ENCODE peak calls at places on chromosomes 3 and 15, in nine cellular contexts. Q, Z, W, C, L, X, M, A and B are unnamed samples.

GRCh38 chr15:89672221-89673161 is 6.7 kb downstream of the PLIN1 start:
- DNase-seq in Q (peak; percentile 72), Z (no peak), W (no peak), C (no peak), L (no peak), X (no peak), M (no peak), A (peak; percentile 64), B (no peak)

GRCh38 chr3:194874783-194875182 is 189.1 kb downstream of the FAM43A start:
- DNase-seq in Q (no peak), Z (no peak), W (no peak), C (no peak), L (no peak), X (no peak), M (no peak), A (no peak), B (no peak)

GRCh38 chr15:63668601-63669000 is 71.4 kb downstream of the FBXL22 start:
- DNase-seq in Q (no peak), Z (peak; percentile 21), W (no peak), C (no peak), L (no peak), X (no peak), M (no peak), A (no peak), B (no peak)

GRCh38 chr3:128584412-128585020 is 66.1 kb downstream of the RPN1 start:
- DNase-seq in Q (peak; percentile 93), Z (no peak), W (peak; percentile 57), C (peak; percentile 24), L (no peak), X (peak; percentile 71), M (peak; percentile 74), A (peak; percentile 43), B (peak; percentile 68)

GRCh38 chr3:51375571-51375970 is 9.5 kb upstream of the MANF start:
- DNase-seq in Q (no peak), Z (no peak), W (no peak), C (no peak), L (no peak), X (no peak), M (no peak), A (no peak), B (no peak)

GRCh38 chr3:64398431-64398830 is 173.2 kb upstream of the PRICKLE2 start:
- DNase-seq in Q (no peak), Z (no peak), W (no peak), C (no peak), L (no peak), X (no peak), M (no peak), A (peak; percentile 76), B (peak; percentile 68)

GRCh38 chr3:87076951-87077350 is 86.0 kb upstream of the VGLL3 start:
- DNase-seq in Q (no peak), Z (no peak), W (peak; percentile 36), C (no peak), L (no peak), X (no peak), M (no peak), A (peak; percentile 60), B (peak; percentile 83)

GRCh38 chr3:44066806-44067205 is 174.9 kb upstream of the TOPAZ1 start:
- DNase-seq in Q (no peak), Z (no peak), W (peak; percentile 87), C (no peak), L (no peak), X (no peak), M (no peak), A (peak; percentile 17), B (no peak)

GRCh38 chr3:53646723-53647122 is 152.3 kb downstream of the CACNA1D start:
- DNase-seq in Q (no peak), Z (no peak), W (peak; percentile 71), C (no peak), L (no peak), X (no peak), M (no peak), A (no peak), B (no peak)

GRCh38 chr15:68655686-68656437 is 77.1 kb downstream of the CORO2B start:
- DNase-seq in Q (peak; percentile 40), Z (no peak), W (no peak), C (no peak), L (no peak), X (no peak), M (no peak), A (no peak), B (no peak)

GRCh38 chr3:58052373-58053273 is 44.4 kb downstream of the FLNB start:
- DNase-seq in Q (no peak), Z (no peak), W (peak; percentile 93), C (peak; percentile 77), L (no peak), X (peak; percentile 78), M (peak; percentile 24), A (peak; percentile 92), B (peak; percentile 93)

GRCh38 chr3:100910986-100911385 is 82.2 kb downstream of the ABI3BP start:
- DNase-seq in Q (no peak), Z (no peak), W (peak; percentile 60), C (no peak), L (no peak), X (no peak), M (no peak), A (no peak), B (no peak)

GRCh38 chr15:96324192-96324895 is 6.2 kb upstream of the NR2F2 start:
- DNase-seq in Q (no peak), Z (no peak), W (no peak), C (no peak), L (no peak), X (no peak), M (no peak), A (no peak), B (no peak)